ENCODE peak calls at places on chromosomes 6 and 20, in eight cellular contexts. F, X, W, B, L, Y, Q and I are unnamed samples.

GRCh38 chr6:26097268-26097875 is 10.1 kb downstream of the HFE start:
- DNase-seq in Q (peak; percentile 73), L (no peak), W (peak; percentile 40), X (peak; percentile 67), Y (no peak), F (peak; percentile 65), B (peak; percentile 48), I (peak; percentile 28)

GRCh38 chr20:24958506-24959385 is 9.7 kb downstream of the CST7 start:
- DNase-seq in Q (no peak), X (no peak), Y (no peak), F (no peak), W (no peak), L (no peak), B (no peak), I (no peak)

GRCh38 chr20:7087803-7088202 is 320.3 kb downstream of the BMP2 start:
- DNase-seq in F (no peak), Q (no peak), Y (no peak), B (no peak), X (no peak), L (no peak), W (no peak), I (no peak)

GRCh38 chr6:167996424-167997199 is 859 bp upstream of the KIF25 start:
- DNase-seq in X (no peak), F (peak; percentile 74), Y (no peak), L (no peak), W (no peak), B (no peak), Q (no peak), I (no peak)

GRCh38 chr6:143613749-143614148 is 64.0 kb upstream of the PHACTR2 start:
- DNase-seq in X (no peak), W (no peak), L (no peak), B (no peak), F (no peak), Q (no peak), Y (no peak), I (no peak)

GRCh38 chr6:89518352-89519055 is 85.6 kb downstream of the ANKRD6 start:
- DNase-seq in F (no peak), X (no peak), W (no peak), B (no peak), L (no peak), Y (no peak), Q (no peak), I (no peak)

GRCh38 chr6:85041376-85041775 is 277.0 kb upstream of the TBX18 start:
- DNase-seq in W (no peak), X (no peak), L (no peak), Y (no peak), F (no peak), B (no peak), Q (no peak), I (no peak)

GRCh38 chr6:110325197-110325596 is 33.0 kb downstream of the METTL24 start:
- DNase-seq in X (peak; percentile 21), B (peak; percentile 3), Y (no peak), L (no peak), W (no peak), Q (no peak), F (no peak), I (peak; percentile 77)

GRCh38 chr6:92545861-92546260 is 873.5 kb downstream of the EPHA7 start:
- DNase-seq in Q (no peak), X (no peak), L (no peak), W (no peak), F (no peak), Y (no peak), B (no peak), I (no peak)

GRCh38 chr6:102841055-102841454 is 1447.5 kb downstream of the GRIK2 start:
- DNase-seq in W (no peak), F (no peak), Y (no peak), B (no peak), L (no peak), Q (no peak), X (no peak), I (no peak)

GRCh38 chr6:107221519-107221918 is 106.2 kb upstream of the BEND3 start:
- DNase-seq in X (no peak), Y (no peak), L (no peak), W (no peak), F (no peak), Q (no peak), B (no peak), I (no peak)

GRCh38 chr20:4730782-4731181 is 9.1 kb downstream of the PRND start:
- DNase-seq in Y (no peak), L (no peak), B (no peak), F (no peak), W (no peak), Q (no peak), X (no peak), I (no peak)

GRCh38 chr6:167703347-167703746 is 123.4 kb upstream of the AFDN start:
- DNase-seq in W (no peak), Y (no peak), X (no peak), L (no peak), Q (no peak), F (no peak), B (no peak), I (no peak)

GRCh38 chr6:142853244-142854180 is 91.5 kb downstream of the HIVEP2 start:
- DNase-seq in X (no peak), B (no peak), Y (no peak), L (no peak), W (no peak), Q (no peak), F (no peak), I (no peak)

GRCh38 chr6:6193221-6193745 is 127.2 kb downstream of the F13A1 start:
- DNase-seq in Y (no peak), X (no peak), B (no peak), F (no peak), L (no peak), Q (no peak), W (no peak), I (no peak)

GRCh38 chr6:33641602-33642001 is 20.5 kb downstream of the ITPR3 start:
- DNase-seq in F (no peak), Y (no peak), Q (no peak), L (no peak), W (no peak), X (no peak), B (no peak), I (no peak)

GRCh38 chr6:11212625-11213024 is 19.8 kb downstream of the NEDD9 start:
- DNase-seq in Y (no peak), W (no peak), L (no peak), Q (no peak), F (no peak), B (no peak), X (no peak), I (no peak)

GRCh38 chr6:45075246-45075645 is 252.9 kb upstream of the RUNX2 start:
- DNase-seq in F (no peak), L (no peak), B (peak; percentile 86), Q (no peak), W (no peak), X (no peak), Y (no peak), I (no peak)

GRCh38 chr6:54130179-54130578 is 18.9 kb downstream of the MLIP start:
- DNase-seq in X (no peak), W (no peak), Q (no peak), B (no peak), L (no peak), Y (no peak), F (no peak), I (no peak)

GRCh38 chr6:31663961-31664789 is 622 bp downstream of the GPANK1 start:
- DNase-seq in Q (no peak), X (peak; percentile 41), B (peak; percentile 37), F (no peak), Y (no peak), W (no peak), L (no peak), I (no peak)

GRCh38 chr6:112595841-112596240 is 248.7 kb downstream of the RFPL4B start:
- DNase-seq in W (no peak), X (no peak), B (no peak), L (no peak), Q (no peak), Y (no peak), F (no peak), I (no peak)

GRCh38 chr20:22743426-22743825 is 159.1 kb upstream of the FOXA2 start:
- DNase-seq in Q (no peak), B (no peak), X (no peak), L (no peak), F (no peak), Y (no peak), W (no peak), I (no peak)

GRCh38 chr6:7974932-7975763 is 64.6 kb upstream of the TXNDC5 start:
- DNase-seq in Q (no peak), L (no peak), B (peak; percentile 80), W (no peak), F (peak; percentile 39), Y (peak; percentile 45), X (peak; percentile 60), I (no peak)

GRCh38 chr20:53159144-53159543 is 187.0 kb downstream of the TSHZ2 start:
- DNase-seq in Y (no peak), Q (no peak), X (no peak), B (no peak), L (no peak), F (no peak), W (no peak), I (no peak)

GRCh38 chr6:109772961-109773431 is 81.9 kb downstream of the FIG4 start:
- DNase-seq in Y (no peak), F (no peak), W (no peak), B (no peak), L (no peak), X (no peak), Q (no peak), I (no peak)

GRCh38 chr20:9741996-9742395 is 96.9 kb downstream of the PAK5 start:
- DNase-seq in L (no peak), W (no peak), B (no peak), X (no peak), F (no peak), Q (no peak), Y (no peak), I (no peak)

GRCh38 chr6:89308525-89309400 is 6.3 kb downstream of the GABRR2 start:
- DNase-seq in Q (no peak), L (no peak), W (no peak), Y (no peak), X (no peak), F (no peak), B (no peak), I (no peak)

GRCh38 chr6:34238507-34239239 is 2.0 kb downstream of the HMGA1 start:
- DNase-seq in F (peak; percentile 59), X (no peak), Q (no peak), W (no peak), L (no peak), Y (no peak), B (no peak), I (no peak)

GRCh38 chr6:46419576-46420002 is 71.7 kb downstream of the RCAN2 start:
- DNase-seq in F (peak; percentile 27), B (peak; percentile 72), Q (peak; percentile 30), W (peak; percentile 32), L (no peak), X (peak; percentile 68), Y (peak; percentile 32), I (peak; percentile 32)

GRCh38 chr20:48740269-48740603 is 87.6 kb downstream of the PREX1 start:
- DNase-seq in X (no peak), Q (no peak), F (no peak), W (no peak), Y (no peak), L (no peak), B (no peak), I (no peak)

GRCh38 chr20:64101731-64102621 is 5.4 kb downstream of the NPBWR2 start:
- DNase-seq in W (peak; percentile 85), B (no peak), F (peak; percentile 94), L (no peak), Y (no peak), Q (peak; percentile 69), X (peak; percentile 62), I (no peak)

GRCh38 chr6:122530440-122531046 is 58.9 kb upstream of the SERINC1 start:
- DNase-seq in B (peak; percentile 62), F (peak; percentile 44), L (peak; percentile 16), X (peak; percentile 39), Y (no peak), Q (peak; percentile 63), W (peak; percentile 39), I (peak; percentile 73)

GRCh38 chr20:25867776-25868649 is 171.4 kb upstream of the ZNF337 start:
- DNase-seq in W (peak; percentile 49), X (peak; percentile 67), Q (peak; percentile 76), F (peak; percentile 71), Y (no peak), L (no peak), B (peak; percentile 34), I (peak; percentile 24)

GRCh38 chr6:158415666-158416065 is 103.4 kb downstream of the TULP4 start:
- DNase-seq in Y (no peak), L (no peak), Q (no peak), X (no peak), B (no peak), W (no peak), F (no peak), I (no peak)